ENCODE peak calls at places on chromosomes 13 and 19, in seven cellular contexts. Z is hepatocyte, X is colonic mucosa, Q is suprapubic skin, H is brain microvascular endothelial cell, A is right cardiac atrium, F is MM.1S. E is an unnamed sample.

GRCh38 chr19:16836115-16836905 is 7.1 kb downstream of the SIN3B start:
- DNase-seq in F (no peak), A (no peak), H (peak; percentile 20), X (no peak), Q (no peak), Z (no peak), E (no peak)

GRCh38 chr13:99034333-99035085 is 56.6 kb upstream of the DOCK9 start:
- DNase-seq in F (no peak), X (no peak), H (no peak), Q (no peak), Z (no peak), A (no peak), E (no peak)

GRCh38 chr13:43561081-43561480 is 225.7 kb downstream of the ENOX1 start:
- DNase-seq in F (no peak), Q (no peak), H (no peak), X (no peak), Z (no peak), A (no peak), E (no peak)

GRCh38 chr13:44371421-44371820 is 2.2 kb upstream of the SERP2 start:
- DNase-seq in F (no peak), A (no peak), X (no peak), Z (no peak), H (no peak), Q (no peak), E (no peak)

GRCh38 chr19:38042132-38042531 is 135.1 kb downstream of the SIPA1L3 start:
- DNase-seq in X (no peak), Z (no peak), H (no peak), Q (no peak), F (no peak), A (no peak), E (no peak)

GRCh38 chr19:51060336-51060735 is 4.6 kb downstream of the KLK13 start:
- DNase-seq in A (no peak), Z (no peak), Q (no peak), H (no peak), X (no peak), F (no peak), E (no peak)

GRCh38 chr19:12796146-12797071 is 5.1 kb downstream of the JUNB start:
- DNase-seq in F (peak; percentile 67), Z (peak; percentile 90), H (peak; percentile 58), Q (no peak), X (peak; percentile 83), A (peak; percentile 79), E (peak; percentile 86)

GRCh38 chr13:49386664-49387063 is 57.2 kb downstream of the CAB39L start:
- DNase-seq in Z (no peak), X (no peak), A (no peak), F (no peak), Q (no peak), H (no peak), E (no peak)

GRCh38 chr13:99698816-99699099 is 197.5 kb downstream of the TM9SF2 start:
- DNase-seq in A (no peak), H (no peak), Q (no peak), F (no peak), Z (no peak), X (no peak), E (no peak)

DNA sequence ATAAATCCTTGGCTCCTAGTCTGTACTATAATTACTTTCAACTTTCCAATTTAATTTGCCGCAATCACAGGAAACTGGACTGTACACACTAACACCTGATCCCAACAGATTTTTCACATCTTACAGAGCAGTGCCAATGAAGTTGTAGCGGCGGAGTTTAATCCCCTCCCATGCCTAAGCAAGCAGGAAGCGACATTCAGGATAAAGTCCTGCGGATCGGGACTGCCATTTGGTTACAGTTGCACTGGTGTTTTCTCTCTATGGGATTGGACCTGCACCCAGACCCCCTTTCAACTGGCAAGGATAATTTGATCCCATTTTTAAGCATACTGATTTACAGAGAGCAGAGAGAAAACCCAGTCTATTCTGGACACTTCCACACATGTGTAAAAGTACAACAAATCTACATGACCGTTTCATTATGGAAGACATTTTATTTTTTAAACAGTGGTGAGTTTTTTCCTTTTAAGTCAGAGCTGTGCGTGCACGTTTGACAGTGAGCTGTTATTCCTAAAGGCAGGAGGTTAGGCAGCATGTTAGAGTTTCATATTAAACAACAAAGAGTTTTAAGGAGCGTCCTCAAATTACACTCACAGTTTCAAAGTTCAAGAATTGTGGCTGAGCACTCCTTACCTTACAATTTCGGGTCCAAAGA is 141.8 kb upstream of the RFC3 start:
- DNase-seq in Z (no peak), H (no peak), F (no peak), X (peak; percentile 52), Q (no peak), A (no peak), E (peak; percentile 75)
- H3K4me3 ChIP-seq in Z (no peak overlapping the region), H (peak overlapping the region; percentile 41), F (no peak overlapping the region), X (peak overlapping the region; percentile 29), Q (peak overlapping the region; percentile 45), A (peak overlapping the region; percentile 79), E (peak overlapping the region; percentile 2)

GRCh38 chr19:13906910-13907309 is 909 bp downstream of the CC2D1A start:
- DNase-seq in Z (no peak), X (no peak), F (no peak), Q (no peak), A (no peak), H (no peak), E (no peak)
- H3K4me3 ChIP-seq in Z (peak overlapping the region; percentile 69), X (peak overlapping the region; percentile 81), F (peak overlapping the region; percentile 86), Q (peak overlapping the region; percentile 92), A (peak overlapping the region; percentile 61), H (peak overlapping the region; percentile 80), E (peak overlapping the region; percentile 77)

DNA sequence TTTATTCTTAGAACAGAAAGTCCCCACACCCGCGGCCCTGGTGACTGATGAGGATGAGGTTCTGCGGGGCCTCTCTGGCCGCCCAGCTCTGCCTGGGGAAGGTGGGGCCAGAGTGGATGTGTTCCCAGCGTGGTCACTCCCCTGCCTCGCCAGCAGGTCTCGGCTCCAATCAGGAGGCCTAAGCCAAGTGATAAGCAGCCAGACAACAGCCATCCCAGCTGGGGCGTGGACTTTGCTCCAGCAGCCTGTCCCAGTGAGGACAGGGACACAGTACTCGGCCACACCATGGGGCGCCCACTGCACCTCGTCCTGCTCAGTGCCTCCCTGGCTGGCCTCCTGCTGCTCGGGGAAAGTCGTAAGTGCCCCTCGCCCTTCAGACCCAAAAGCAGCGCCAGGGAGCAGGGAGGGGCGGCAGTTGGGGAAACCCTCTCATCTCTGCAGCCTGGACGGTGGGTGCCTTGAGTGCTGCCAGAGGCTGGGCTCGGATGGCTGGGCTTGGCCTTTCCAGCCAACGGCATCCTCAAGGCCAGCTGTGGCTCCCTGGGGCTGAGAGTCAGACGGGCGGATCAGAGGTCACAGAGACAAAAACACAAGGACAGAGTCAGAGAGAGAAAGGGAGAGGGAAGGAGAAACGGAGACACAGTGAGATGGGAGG is at the start of gene F10:
- DNase-seq in Q (peak; percentile 80), H (peak; percentile 75), F (no peak), X (peak; percentile 81), Z (peak; percentile 92), A (peak; percentile 82), E (peak; percentile 51)
- H3K4me3 ChIP-seq in Q (peak within 1 kb of the TSS; percentile 33), H (peak within 1 kb of the TSS; percentile 43), F (no peak within 1 kb of the TSS), X (no peak within 1 kb of the TSS), Z (peak within 1 kb of the TSS; percentile 15), A (peak within 1 kb of the TSS; percentile 12), E (no peak within 1 kb of the TSS)

DNA sequence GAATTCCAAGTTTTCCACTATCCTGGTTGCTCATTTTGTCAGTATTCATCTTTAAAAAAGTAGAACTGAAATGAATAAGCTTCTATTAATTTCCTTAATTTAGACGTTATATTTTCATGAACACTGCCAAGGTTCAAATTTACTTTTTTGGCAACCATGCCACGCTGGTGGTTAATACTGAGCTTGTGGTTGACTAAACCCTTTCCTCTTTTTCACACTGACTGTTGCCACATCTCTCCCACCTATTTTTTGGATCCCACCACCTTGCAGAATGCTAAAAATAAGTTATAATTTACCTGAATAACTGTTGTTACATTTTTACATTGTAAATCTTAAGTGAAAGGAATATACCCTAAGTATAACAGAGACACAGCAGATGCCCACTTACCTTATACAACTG is 45.0 kb downstream of the FLT3 start:
- DNase-seq in A (no peak), Q (no peak), H (no peak), F (no peak), X (no peak), Z (no peak), E (no peak)
- H3K4me3 ChIP-seq in A (no peak overlapping the region), Q (no peak overlapping the region), H (no peak overlapping the region), F (no peak overlapping the region), X (no peak overlapping the region), Z (no peak overlapping the region), E (no peak overlapping the region)

DNA sequence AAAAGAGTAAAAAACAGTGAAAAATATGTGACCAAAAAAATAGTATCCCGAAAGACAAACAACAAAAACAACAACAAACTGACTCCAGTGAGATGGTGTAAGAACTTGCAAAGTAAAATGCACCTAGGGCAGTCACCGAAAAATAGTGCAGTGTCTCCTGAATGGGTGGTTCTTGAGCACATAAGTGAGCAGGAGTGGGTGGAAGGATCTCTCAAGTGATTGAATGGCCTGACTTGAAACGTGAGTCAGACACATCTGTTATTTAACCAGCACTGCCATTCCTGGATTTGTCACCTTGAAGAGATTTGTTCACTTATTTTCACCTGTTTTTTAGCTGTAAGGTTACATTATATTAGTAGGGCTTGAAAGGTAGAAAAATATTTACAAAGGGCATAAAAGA is 3.5 kb downstream of the ZNF738 start:
- DNase-seq in X (no peak), H (no peak), F (no peak), A (no peak), Q (no peak), Z (no peak), E (no peak)
- H3K4me3 ChIP-seq in X (no peak overlapping the region), H (no peak overlapping the region), F (no peak overlapping the region), A (no peak overlapping the region), Q (no peak overlapping the region), Z (peak overlapping the region; percentile 13), E (no peak overlapping the region)

DNA sequence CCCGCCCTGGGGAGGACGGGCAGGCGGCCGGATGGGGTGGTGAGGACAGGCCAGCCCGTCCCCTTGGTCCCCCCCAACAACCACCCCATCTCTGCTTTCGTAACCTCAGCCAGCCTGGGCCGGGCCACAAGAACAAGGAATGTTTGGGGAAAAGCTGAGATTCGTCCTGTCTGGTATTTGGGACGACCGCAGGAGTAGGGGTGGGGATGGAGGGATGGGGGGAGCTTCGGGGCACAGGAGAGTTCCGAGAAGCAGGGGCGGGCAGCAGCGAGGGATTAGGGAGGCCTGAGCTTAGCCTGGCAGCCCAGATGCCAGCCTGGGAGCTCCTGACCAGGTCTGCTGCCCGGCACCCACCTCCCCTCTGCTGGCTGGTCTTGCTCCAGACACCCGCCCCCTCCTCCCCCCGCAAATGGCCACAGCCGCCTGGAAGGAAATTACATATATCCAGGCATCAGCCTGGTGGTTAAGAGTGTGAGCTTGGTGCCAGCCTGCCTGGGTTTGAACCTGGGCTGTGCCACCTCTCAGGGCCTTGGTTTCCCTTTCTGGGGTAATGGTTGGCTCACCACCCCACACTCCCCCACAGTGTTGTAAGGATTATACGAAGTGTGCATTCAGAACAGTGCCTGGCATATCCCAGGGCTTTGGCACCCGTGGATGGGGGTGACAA is at the start of gene PODNL1:
- DNase-seq in X (no peak), A (no peak), Q (no peak), Z (peak; percentile 17), H (peak; percentile 20), F (no peak), E (no peak)
- H3K4me3 ChIP-seq in X (no peak within 1 kb of the TSS), A (no peak within 1 kb of the TSS), Q (peak within 1 kb of the TSS; percentile 33), Z (no peak within 1 kb of the TSS), H (peak within 1 kb of the TSS; percentile 57), F (no peak within 1 kb of the TSS), E (no peak within 1 kb of the TSS)

DNA sequence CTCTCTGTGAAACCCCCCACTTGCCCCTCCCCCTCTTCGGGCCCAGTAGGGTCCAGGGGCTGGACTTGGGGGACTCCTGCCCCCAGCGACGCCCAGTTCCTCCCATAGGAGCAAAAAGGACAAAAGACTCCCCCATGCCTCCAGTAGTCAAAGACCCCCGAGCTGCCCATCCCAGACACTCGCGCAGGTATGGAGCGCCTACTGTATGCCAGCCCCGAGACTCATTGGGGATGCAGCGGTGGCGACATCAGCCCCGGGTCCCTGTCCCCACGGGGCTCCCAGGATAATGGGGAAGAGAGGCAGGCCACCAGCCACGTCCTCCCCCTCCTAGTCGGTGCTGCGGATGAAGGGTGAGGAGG is 18.3 kb upstream of the ZNRF4 start:
- DNase-seq in Z (no peak), F (no peak), X (no peak), A (no peak), H (no peak), Q (no peak), E (no peak)
- H3K4me3 ChIP-seq in Z (no peak overlapping the region), F (no peak overlapping the region), X (no peak overlapping the region), A (peak overlapping the region; percentile 22), H (peak overlapping the region; percentile 40), Q (no peak overlapping the region), E (no peak overlapping the region)